ENCODE peak calls at places on chromosomes 11 and 22, in ten cellular contexts. O is OCI-LY7; A is stimulated activated CD8-positive, alpha-beta memory T cell treated with anti-CD3 and anti-CD28 coated beads, Interleukin-15, amount 100 ng/mL, for 1 hour; L is activated CD8-positive, alpha-beta T cell treated with anti-CD3 and anti-CD28 coated beads for 36 hours; K is midbrain; B is HS-27A; T is lung; S is A172; V is T-helper 22 cell; N is stomach. M is an unnamed sample.

GRCh38 chr11:61917357-61918109 is at the start of gene RAB3IL1:
- DNase-seq in S (peak; percentile 38), T (no peak), V (no peak), A (no peak), N (peak; percentile 56), L (peak; percentile 27), O (no peak), K (peak; percentile 73), B (no peak), M (no peak)

GRCh38 chr22:36221799-36222751 is 17.3 kb downstream of the APOL2 start:
- DNase-seq in V (no peak), N (peak; percentile 68), B (no peak), O (peak; percentile 64), A (no peak), S (peak; percentile 23), K (peak; percentile 14), L (peak; percentile 67), T (peak; percentile 67), M (no peak)

GRCh38 chr22:35523167-35523928 is 17.3 kb upstream of the RASD2 start:
- DNase-seq in V (no peak), N (no peak), B (no peak), L (no peak), K (no peak), S (no peak), T (no peak), A (no peak), O (no peak), M (no peak)

GRCh38 chr11:132904091-132904490 is 628.2 kb downstream of the OPCML start:
- DNase-seq in N (no peak), K (no peak), L (no peak), B (no peak), T (no peak), O (no peak), V (no peak), A (no peak), S (no peak), M (no peak)

GRCh38 chr22:20025401-20026203 is 4.7 kb downstream of the TANGO2 start:
- DNase-seq in B (no peak), V (no peak), T (no peak), K (no peak), S (no peak), O (no peak), A (no peak), N (no peak), L (no peak), M (no peak)

GRCh38 chr11:94602430-94603372 is 35.5 kb downstream of the PIWIL4 start:
- DNase-seq in S (no peak), O (peak; percentile 75), V (no peak), L (no peak), B (peak; percentile 47), A (no peak), K (peak; percentile 64), N (peak; percentile 67), T (no peak), M (no peak)

GRCh38 chr22:25134451-25134850 is 65.2 kb upstream of the CRYBB3 start:
- DNase-seq in A (no peak), L (no peak), O (no peak), S (no peak), V (no peak), N (no peak), K (no peak), B (no peak), T (no peak), M (no peak)

GRCh38 chr11:123393312-123393927 is 36.6 kb upstream of the GRAMD1B start:
- DNase-seq in A (no peak), T (no peak), L (no peak), S (no peak), B (no peak), K (no peak), V (no peak), O (no peak), N (no peak), M (no peak)

GRCh38 chr11:10460611-10461275 is 5.7 kb downstream of the AMPD3 start:
- DNase-seq in S (no peak), O (peak; percentile 47), L (no peak), K (no peak), B (no peak), N (no peak), A (no peak), T (no peak), V (no peak), M (no peak)

GRCh38 chr22:48832592-48832991 is 995.1 kb downstream of the BRD1 start:
- DNase-seq in O (no peak), N (no peak), V (no peak), T (no peak), S (peak; percentile 74), L (peak; percentile 54), B (no peak), A (no peak), K (no peak), M (no peak)

GRCh38 chr22:38213319-38214247 is 11.8 kb downstream of the MAFF start:
- DNase-seq in T (no peak), O (peak; percentile 17), N (no peak), B (no peak), S (no peak), L (no peak), A (no peak), V (no peak), K (no peak), M (no peak)

GRCh38 chr11:13053255-13053917 is 44.3 kb downstream of the RASSF10 start:
- DNase-seq in T (no peak), V (no peak), N (no peak), L (no peak), A (no peak), O (no peak), B (no peak), S (peak; percentile 22), K (no peak), M (no peak)

GRCh38 chr22:29313126-29314071 is 2.1 kb downstream of the RASL10A start:
- DNase-seq in A (no peak), L (peak; percentile 47), N (no peak), V (no peak), B (no peak), K (peak; percentile 58), S (no peak), O (no peak), T (no peak), M (no peak)

GRCh38 chr11:65127473-65128181 is 5.5 kb downstream of the MRPL49 start:
- DNase-seq in S (no peak), A (no peak), L (no peak), N (no peak), V (no peak), B (no peak), O (no peak), K (no peak), T (no peak), M (no peak)

GRCh38 chr11:76702378-76703128 is 32.0 kb upstream of the LRRC32 start:
- DNase-seq in K (no peak), L (no peak), N (no peak), S (no peak), T (no peak), V (no peak), O (no peak), B (no peak), A (no peak), M (no peak)

GRCh38 chr22:22800716-22801115 is 86.9 kb upstream of the IGLL5 start:
- DNase-seq in L (no peak), T (peak; percentile 21), V (no peak), N (no peak), S (peak; percentile 1), B (no peak), O (no peak), K (no peak), A (no peak), M (no peak)

GRCh38 chr11:121706884-121707283 is 254.1 kb upstream of the SORL1-AS1 start:
- DNase-seq in V (no peak), O (no peak), T (no peak), L (no peak), K (no peak), B (no peak), N (no peak), S (no peak), A (no peak), M (no peak)